ENCODE peak calls at places on chromosome 20, in five cellular contexts. One of them, this sample, is unnamed.

GRCh38 chr20:38873050-38873581 is 53.1 kb upstream of the FAM83D start:
- DNase-seq in cardiac fibroblast: no peak
- DNase-seq in activated T-cell treated with anti-CD3 and anti-CD28 coated beads, Interleukin-2, amount 50 U/mL, for 4 hours: peak
- DNase-seq in germinal center: peak
- DNase-seq in LHCN-M2: no peak
- DNase-seq in this sample: no peak

GRCh38 chr20:20489623-20490341 is 121.9 kb downstream of the INSM1 start:
- DNase-seq in cardiac fibroblast: no peak
- DNase-seq in activated T-cell treated with anti-CD3 and anti-CD28 coated beads, Interleukin-2, amount 50 U/mL, for 4 hours: no peak
- DNase-seq in germinal center: peak
- DNase-seq in LHCN-M2: no peak
- DNase-seq in this sample: no peak

GRCh38 chr20:31711416-31712111 is 11.1 kb downstream of the BCL2L1 start:
- DNase-seq in cardiac fibroblast: no peak
- DNase-seq in activated T-cell treated with anti-CD3 and anti-CD28 coated beads, Interleukin-2, amount 50 U/mL, for 4 hours: no peak
- DNase-seq in germinal center: no peak
- DNase-seq in LHCN-M2: no peak
- DNase-seq in this sample: no peak

GRCh38 chr20:52219441-52219840 is 27.9 kb upstream of the ZFP64 start:
- DNase-seq in cardiac fibroblast: no peak
- DNase-seq in activated T-cell treated with anti-CD3 and anti-CD28 coated beads, Interleukin-2, amount 50 U/mL, for 4 hours: no peak
- DNase-seq in germinal center: no peak
- DNase-seq in LHCN-M2: no peak
- DNase-seq in this sample: no peak

GRCh38 chr20:54624701-54625472 is 149.5 kb downstream of the DOK5 start:
- DNase-seq in cardiac fibroblast: peak
- DNase-seq in activated T-cell treated with anti-CD3 and anti-CD28 coated beads, Interleukin-2, amount 50 U/mL, for 4 hours: no peak
- DNase-seq in germinal center: no peak
- DNase-seq in LHCN-M2: no peak
- DNase-seq in this sample: peak

GRCh38 chr20:44646023-44646640 is 5.4 kb downstream of the ADA start:
- DNase-seq in cardiac fibroblast: peak
- DNase-seq in activated T-cell treated with anti-CD3 and anti-CD28 coated beads, Interleukin-2, amount 50 U/mL, for 4 hours: no peak
- DNase-seq in germinal center: peak
- DNase-seq in LHCN-M2: peak
- DNase-seq in this sample: no peak

GRCh38 chr20:35273449-35274171 is 4.3 kb downstream of the MMP24OS start:
- DNase-seq in cardiac fibroblast: peak
- DNase-seq in activated T-cell treated with anti-CD3 and anti-CD28 coated beads, Interleukin-2, amount 50 U/mL, for 4 hours: no peak
- DNase-seq in germinal center: no peak
- DNase-seq in LHCN-M2: peak
- DNase-seq in this sample: no peak

GRCh38 chr20:58944610-58945009 is 36.4 kb upstream of the NELFCD start:
- DNase-seq in cardiac fibroblast: no peak
- DNase-seq in activated T-cell treated with anti-CD3 and anti-CD28 coated beads, Interleukin-2, amount 50 U/mL, for 4 hours: no peak
- DNase-seq in germinal center: no peak
- DNase-seq in LHCN-M2: no peak
- DNase-seq in this sample: no peak

GRCh38 chr20:38304845-38305447 is 990 bp downstream of the BPI start:
- DNase-seq in cardiac fibroblast: peak
- DNase-seq in activated T-cell treated with anti-CD3 and anti-CD28 coated beads, Interleukin-2, amount 50 U/mL, for 4 hours: no peak
- DNase-seq in germinal center: peak
- DNase-seq in LHCN-M2: peak
- DNase-seq in this sample: peak

This sample was measured in COLO829.